ENCODE peak calls at places on chromosomes 16 and 17, in five cellular contexts. L is H9; Q is stimulated activated CD4-positive, alpha-beta T cell treated with anti-CD3 and anti-CD28 coated beads, TNF-alpha, amount 100 ng/mL, for 48 hours; B is activated CD4-positive, CD25-positive, alpha-beta regulatory T cell; N is T47D. O is an unnamed sample.
A peak's percentile ranks its signal among the peaks of the same experiment; 100 is the strongest.

GRCh38 chr16:23496826-23497542 is 13.3 kb downstream of the GGA2 start:
- DNase-seq in B (no peak), Q (no peak), N (no peak), L (no peak), O (no peak)

GRCh38 chr17:63332286-63332685 is 113.8 kb downstream of the CYB561 start:
- DNase-seq in L (no peak), Q (no peak), N (no peak), B (no peak), O (no peak)

GRCh38 chr16:83661656-83662055 is 146.1 kb upstream of the HSBP1 start:
- DNase-seq in N (no peak), B (no peak), L (no peak), Q (no peak), O (no peak)

GRCh38 chr17:17191961-17192381 is 14.2 kb downstream of the PLD6 start:
- DNase-seq in L (no peak), Q (no peak), B (no peak), N (no peak), O (no peak)

GRCh38 chr17:59372138-59372751 is 40.8 kb downstream of the YPEL2 start:
- DNase-seq in B (no peak), Q (no peak), N (no peak), L (no peak), O (no peak)

GRCh38 chr17:19413725-19414124 is 2.7 kb downstream of the RNF112 start:
- DNase-seq in Q (no peak), N (no peak), L (no peak), B (no peak), O (no peak)

GRCh38 chr17:29571883-29572681 is 3.6 kb downstream of the TP53I13 start:
- DNase-seq in N (no peak), L (peak; percentile 35), B (no peak), Q (no peak), O (no peak)

GRCh38 chr17:50924800-50925199 is 58.6 kb upstream of the TOB1 start:
- DNase-seq in N (no peak), B (no peak), Q (no peak), L (no peak), O (no peak)

GRCh38 chr17:19247423-19247822 is 10.3 kb downstream of the EPN2 start:
- DNase-seq in L (no peak), N (no peak), Q (no peak), B (no peak), O (no peak)

GRCh38 chr16:50992366-50993032 is 158.6 kb downstream of the SALL1 start:
- DNase-seq in Q (no peak), L (no peak), B (no peak), N (no peak), O (no peak)